ENCODE peak calls at places on chromosomes 16 and 17, in six cellular contexts. Y, T, E, Q, Z and D are unnamed samples.

GRCh38 chr17:71580220-71580619 is 540.6 kb upstream of the SOX9 start:
- DNase-seq in Y (no peak), T (no peak), E (no peak), Q (no peak), Z (no peak), D (no peak)

GRCh38 chr17:57732062-57732461 is 13.0 kb downstream of the CCDC182 start:
- DNase-seq in Y (no peak), T (no peak), E (no peak), Q (no peak), Z (peak), D (no peak)

GRCh38 chr16:67279296-67280089 is at the start of gene PLEKHG4:
- DNase-seq in Y (peak), T (peak), E (peak), Q (peak), Z (peak), D (peak)

GRCh38 chr17:835263-835662 is 53.1 kb downstream of the MRM3 start:
- DNase-seq in Y (peak), T (no peak), E (no peak), Q (no peak), Z (no peak), D (no peak)

GRCh38 chr17:73936908-73937627 is 266.4 kb upstream of the RPL38 start:
- DNase-seq in Y (no peak), T (no peak), E (no peak), Q (no peak), Z (no peak), D (no peak)

GRCh38 chr17:48647103-48647963 is 21.2 kb upstream of the HOXB9 start:
- DNase-seq in Y (no peak), T (peak), E (no peak), Q (no peak), Z (no peak), D (peak)

GRCh38 chr16:23959801-23960072 is 124.0 kb downstream of the PRKCB start:
- DNase-seq in Y (no peak), T (no peak), E (no peak), Q (no peak), Z (no peak), D (no peak)

GRCh38 chr17:19024101-19025078 is 19.8 kb upstream of the FAM83G start:
- DNase-seq in Y (peak), T (peak), E (peak), Q (no peak), Z (no peak), D (peak)

GRCh38 chr17:17491546-17491988 is 4.6 kb downstream of the RASD1 start:
- DNase-seq in Y (no peak), T (peak), E (no peak), Q (no peak), Z (no peak), D (no peak)

GRCh38 chr17:27379863-27380533 is 76.2 kb upstream of the KSR1 start:
- DNase-seq in Y (peak), T (peak), E (peak), Q (peak), Z (peak), D (peak)

GRCh38 chr17:58337600-58338453 is 9.2 kb upstream of the TSPOAP1 start:
- DNase-seq in Y (peak), T (peak), E (peak), Q (peak), Z (no peak), D (peak)

GRCh38 chr17:205176-205538 is 23.7 kb upstream of the DOC2B start:
- DNase-seq in Y (no peak), T (no peak), E (no peak), Q (no peak), Z (no peak), D (no peak)

GRCh38 chr17:81403040-81403467 is 7.8 kb downstream of the BAHCC1 start:
- DNase-seq in Y (no peak), T (no peak), E (no peak), Q (no peak), Z (no peak), D (no peak)

GRCh38 chr16:20325005-20325404 is 2.3 kb downstream of the GP2 start:
- DNase-seq in Y (no peak), T (no peak), E (no peak), Q (no peak), Z (no peak), D (no peak)

GRCh38 chr16:9370071-9370491 is 278.6 kb downstream of the HAPSTR1 start:
- DNase-seq in Y (no peak), T (peak), E (no peak), Q (peak), Z (no peak), D (peak)

GRCh38 chr17:3026856-3027751 is 36.3 kb downstream of the OR1D5 start:
- DNase-seq in Y (no peak), T (no peak), E (no peak), Q (no peak), Z (no peak), D (no peak)

GRCh38 chr16:70804153-70804728 is 3.3 kb upstream of the VAC14 start:
- DNase-seq in Y (peak), T (no peak), E (no peak), Q (no peak), Z (no peak), D (no peak)

GRCh38 chr17:69609495-69610315 is 195.2 kb downstream of the MAP2K6 start:
- DNase-seq in Y (peak), T (no peak), E (no peak), Q (no peak), Z (peak), D (no peak)

GRCh38 chr17:6286239-6286638 is 148.7 kb downstream of the AIPL1 start:
- DNase-seq in Y (no peak), T (no peak), E (no peak), Q (no peak), Z (no peak), D (no peak)

GRCh38 chr16:83245061-83245460 is 562.7 kb upstream of the HSBP1 start:
- DNase-seq in Y (peak), T (no peak), E (no peak), Q (no peak), Z (no peak), D (no peak)

GRCh38 chr17:79625706-79626105 is 14.9 kb upstream of the RBFOX3 start:
- DNase-seq in Y (no peak), T (peak), E (no peak), Q (peak), Z (no peak), D (no peak)

GRCh38 chr16:84303023-84303422 is 8.3 kb downstream of the WFDC1 start:
- DNase-seq in Y (no peak), T (no peak), E (no peak), Q (peak), Z (no peak), D (peak)

GRCh38 chr17:37506678-37507077 is 17.0 kb downstream of the DUSP14 start:
- DNase-seq in Y (peak), T (no peak), E (no peak), Q (no peak), Z (no peak), D (no peak)

GRCh38 chr17:79960788-79961522 is 74.7 kb downstream of the TBC1D16 start:
- DNase-seq in Y (no peak), T (no peak), E (no peak), Q (no peak), Z (no peak), D (no peak)

GRCh38 chr16:68969338-68969737 is 126.0 kb downstream of the TANGO6 start:
- DNase-seq in Y (no peak), T (no peak), E (no peak), Q (no peak), Z (no peak), D (no peak)